ENCODE peak calls at places on chromosomes 5 and 9, in six cellular contexts. Q is stimulated activated CD4-positive, alpha-beta T cell treated with anti-CD3 and anti-CD28 coated beads, TNF-alpha, amount 100 ng/mL, for 1 hour; K is mesothelial cell of epicardium; W is lung; Y is HL-60; C is HuH-7. G is an unnamed sample.

GRCh38 chr5:150523472-150524350 is 15.8 kb downstream of the NDST1 start:
- DNase-seq in Q (no peak), K (no peak), W (no peak), Y (no peak), C (peak; percentile 70), G (peak; percentile 84)

GRCh38 chr9:114782586-114782985 is 23.3 kb downstream of the TNFSF15 start:
- DNase-seq in Q (no peak), K (no peak), W (no peak), Y (no peak), C (no peak), G (no peak)

GRCh38 chr9:130728721-130729120 is 35.1 kb downstream of the EXOSC2 start:
- DNase-seq in Q (no peak), K (no peak), W (no peak), Y (no peak), C (no peak), G (no peak)

GRCh38 chr5:60102961-60103683 is 209.6 kb upstream of the PDE4D start:
- DNase-seq in Q (no peak), K (no peak), W (no peak), Y (no peak), C (no peak), G (no peak)

GRCh38 chr9:15146121-15146820 is 160.7 kb downstream of the TTC39B start:
- DNase-seq in Q (no peak), K (no peak), W (no peak), Y (no peak), C (no peak), G (peak; percentile 99)

GRCh38 chr5:173246135-173246495 is 11.1 kb upstream of the NKX2-5 start:
- DNase-seq in Q (no peak), K (no peak), W (no peak), Y (no peak), C (no peak), G (no peak)

GRCh38 chr9:95127249-95128176 is 190.0 kb downstream of the FANCC start:
- DNase-seq in Q (peak; percentile 25), K (peak; percentile 66), W (peak; percentile 78), Y (peak; percentile 26), C (peak; percentile 76), G (peak; percentile 81)

GRCh38 chr5:148382961-148383360 is 797 bp upstream of the FBXO38 start:
- DNase-seq in Q (no peak), K (no peak), W (no peak), Y (no peak), C (no peak), G (peak; percentile 40)

GRCh38 chr9:36862206-36863145 is 171.6 kb downstream of the PAX5 start:
- DNase-seq in Q (no peak), K (no peak), W (no peak), Y (no peak), C (peak; percentile 93), G (peak; percentile 65)

GRCh38 chr9:71001780-71002386 is 119.5 kb downstream of the TRPM3 start:
- DNase-seq in Q (no peak), K (no peak), W (peak; percentile 32), Y (no peak), C (peak; percentile 11), G (peak; percentile 66)

GRCh38 chr9:73595036-73595545 is 443.4 kb downstream of the ANXA1 start:
- DNase-seq in Q (no peak), K (no peak), W (no peak), Y (no peak), C (no peak), G (peak; percentile 58)

GRCh38 chr5:1312993-1313833 is 18.3 kb upstream of the TERT start:
- DNase-seq in Q (no peak), K (no peak), W (no peak), Y (peak; percentile 68), C (no peak), G (peak; percentile 74)

GRCh38 chr5:134466241-134467069 is 54.8 kb upstream of the CDKN2AIPNL start:
- DNase-seq in Q (no peak), K (peak; percentile 47), W (peak; percentile 97), Y (peak; percentile 34), C (peak; percentile 82), G (peak; percentile 95)

GRCh38 chr9:98482248-98482647 is 226.5 kb downstream of the GABBR2 start:
- DNase-seq in Q (no peak), K (no peak), W (no peak), Y (no peak), C (no peak), G (no peak)

GRCh38 chr9:78695521-78695920 is 398.6 kb downstream of the PSAT1 start:
- DNase-seq in Q (no peak), K (no peak), W (no peak), Y (peak; percentile 24), C (no peak), G (peak; percentile 90)

GRCh38 chr5:167770461-167770860 is 521.0 kb upstream of the WWC1 start:
- DNase-seq in Q (no peak), K (no peak), W (no peak), Y (no peak), C (no peak), G (no peak)